ENCODE peak calls at places on chromosome 14, in four cellular contexts. J is neural progenitor cell, T is tibial artery, U is PC-9. Q is an unnamed sample. For H3K4me1, the result is how much of the 10 kb centered on the place peaks cover.

GRCh38 chr14:68084256-68084655 is 264.7 kb downstream of the RAD51B start:
- DNase-seq in T (no peak), J (peak), U (no peak), Q (no peak)

GRCh38 chr14:55136868-55137785 is 8.1 kb downstream of the LGALS3 start:
- DNase-seq in J (no peak), T (peak), U (no peak), Q (no peak)

GRCh38 chr14:79502101-79502750 is 709.1 kb downstream of the DIO2 start:
- DNase-seq in J (no peak), U (no peak), T (no peak), Q (no peak)

GRCh38 chr14:69612014-69612758 is 790 bp downstream of the SUSD6 start:
- DNase-seq in U (no peak), J (peak), T (no peak), Q (no peak)

GRCh38 chr14:90421001-90421580 is 24.3 kb downstream of the CALM1 start:
- DNase-seq in J (no peak), U (no peak), T (no peak), Q (no peak)

GRCh38 chr14:91140672-91141071 is 26.8 kb downstream of the DGLUCY start:
- DNase-seq in U (peak), J (peak), T (no peak), Q (no peak)

GRCh38 chr14:101835566-101835965 is 74.1 kb downstream of the PPP2R5C start:
- DNase-seq in U (no peak), T (no peak), J (no peak), Q (no peak)

GRCh38 chr14:104094709-104095425 is 9.4 kb downstream of the ASPG start:
- DNase-seq in J (peak), T (no peak), U (no peak), Q (no peak)

GRCh38 chr14:91012050-91012449 is 48.4 kb downstream of the RPS6KA5 start:
- DNase-seq in J (no peak), T (no peak), U (no peak), Q (no peak)

GRCh38 chr14:53278602-53279506 is 125.7 kb upstream of the DDHD1 start:
- DNase-seq in T (no peak), U (no peak), J (no peak), Q (peak)

GRCh38 chr14:69152181-69152943 is 557 bp downstream of the DCAF5 start:
- DNase-seq in J (peak), U (no peak), T (peak), Q (no peak)

GRCh38 chr14:22978487-22978837 is 3.9 kb downstream of the AJUBA start:
- DNase-seq in J (no peak), T (no peak), U (no peak), Q (no peak)

DNA sequence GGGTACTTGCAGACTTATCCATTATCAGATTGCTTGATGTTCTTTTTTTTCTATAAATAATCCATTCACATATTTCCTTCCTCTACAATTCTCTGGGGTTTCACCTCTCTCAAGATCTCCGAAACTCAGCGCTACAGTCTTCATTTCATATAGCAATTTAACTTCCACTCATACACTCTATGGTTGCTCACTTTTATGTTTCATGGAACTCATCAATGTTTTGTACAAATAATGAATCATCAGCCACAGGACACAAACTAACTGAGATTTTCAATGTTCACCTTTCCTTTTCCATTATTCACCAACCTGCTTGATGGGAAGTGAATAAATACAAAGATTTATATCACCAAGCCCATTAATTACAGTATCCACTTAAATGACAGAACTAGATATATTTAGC is 534.7 kb downstream of the LRFN5 start:
- DNase-seq in J (no peak), T (no peak), U (no peak), Q (no peak)
- H3K27ac ChIP-seq in J (no peak), T (no peak), U (no peak), Q (peak)

DNA sequence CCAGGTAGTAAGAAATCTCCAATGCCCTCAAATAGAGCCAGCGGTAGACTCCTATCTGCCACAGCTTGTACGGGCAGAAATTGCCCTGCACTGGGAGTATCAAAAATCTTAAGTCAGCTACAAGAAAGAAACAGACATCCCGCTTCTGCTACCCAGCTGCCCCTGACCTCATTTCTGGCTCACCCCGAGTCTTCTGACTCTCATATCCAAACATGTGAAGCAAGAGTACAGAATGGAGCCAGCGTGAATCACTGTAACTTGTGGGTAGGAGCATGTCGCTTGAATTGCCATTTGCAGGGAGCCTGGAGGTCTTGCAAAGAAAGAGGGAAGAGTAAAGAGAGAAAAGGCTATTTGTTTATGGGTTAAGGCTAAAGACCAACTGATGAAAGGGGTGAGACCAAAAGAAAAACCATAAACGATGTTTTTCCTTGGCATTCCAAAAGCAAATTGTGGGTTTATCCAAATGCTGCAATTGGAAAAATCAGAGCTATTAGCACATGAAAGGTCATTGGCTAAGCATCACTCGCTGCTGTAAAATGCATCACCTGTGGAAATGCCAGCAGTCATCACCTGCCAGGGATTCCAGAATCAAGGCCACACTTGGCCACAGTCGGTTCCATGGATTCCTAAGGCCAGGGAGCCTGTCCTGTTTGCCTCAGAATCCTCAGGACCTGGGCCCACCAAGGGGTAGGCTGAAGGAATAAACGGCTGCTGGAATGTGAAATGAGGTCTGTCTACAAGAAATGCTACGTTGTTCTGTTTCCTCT is 86.6 kb downstream of the FOXN3 start:
- DNase-seq in U (no peak), T (peak), J (no peak), Q (no peak)
- H3K4me1 ChIP-seq in U (under half), T (under half), J (under half), Q (under half)

DNA sequence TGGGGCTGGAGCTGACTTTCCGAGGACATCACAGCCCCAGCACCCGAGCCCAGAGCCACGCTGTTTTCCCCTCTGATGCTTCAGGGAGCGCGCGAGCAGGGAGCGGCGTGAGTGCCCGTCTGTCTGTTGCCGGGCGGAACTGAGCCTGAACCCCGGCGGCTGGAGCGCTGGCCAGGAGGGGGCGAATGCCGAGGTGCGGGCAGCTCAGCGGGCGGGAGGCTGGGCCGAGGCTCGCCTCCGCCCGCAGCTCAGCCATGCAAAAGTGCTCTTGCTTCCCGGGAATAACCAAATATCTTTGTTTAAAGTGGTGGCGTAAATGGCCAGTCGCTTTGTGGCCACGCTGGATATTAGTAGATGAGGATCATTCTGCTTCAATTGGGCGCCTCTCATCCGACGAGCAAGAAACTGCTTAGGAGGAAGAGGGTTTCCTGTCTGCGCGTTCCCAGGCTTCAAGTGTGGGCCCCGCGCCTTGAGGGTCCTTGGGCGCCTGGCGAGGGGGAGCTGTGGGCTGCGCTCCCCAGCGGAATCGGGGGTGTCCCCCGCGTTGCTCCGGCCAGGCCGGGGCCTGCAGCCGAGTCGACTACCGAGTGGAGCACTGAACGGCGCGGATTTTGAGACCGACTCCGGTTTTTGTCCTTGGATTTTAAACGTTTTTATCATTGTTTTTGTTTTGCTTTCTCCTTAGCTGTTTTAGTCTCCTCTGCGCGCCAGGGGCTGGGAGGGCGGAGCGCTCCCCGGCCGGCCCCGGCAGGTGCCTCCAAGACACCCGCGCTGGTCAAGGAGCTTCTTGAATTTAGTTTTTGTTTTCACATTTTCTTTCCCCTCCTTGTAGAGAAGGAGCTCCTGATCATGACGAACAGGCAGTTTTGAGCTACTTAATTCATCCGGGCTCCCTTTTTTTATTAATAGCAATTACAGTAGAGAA is 831 bp upstream of the NKX2-1 start:
- DNase-seq in T (no peak), J (peak), U (no peak), Q (no peak)
- H3K27ac ChIP-seq in T (no peak), J (no peak), U (no peak), Q (no peak)

DNA sequence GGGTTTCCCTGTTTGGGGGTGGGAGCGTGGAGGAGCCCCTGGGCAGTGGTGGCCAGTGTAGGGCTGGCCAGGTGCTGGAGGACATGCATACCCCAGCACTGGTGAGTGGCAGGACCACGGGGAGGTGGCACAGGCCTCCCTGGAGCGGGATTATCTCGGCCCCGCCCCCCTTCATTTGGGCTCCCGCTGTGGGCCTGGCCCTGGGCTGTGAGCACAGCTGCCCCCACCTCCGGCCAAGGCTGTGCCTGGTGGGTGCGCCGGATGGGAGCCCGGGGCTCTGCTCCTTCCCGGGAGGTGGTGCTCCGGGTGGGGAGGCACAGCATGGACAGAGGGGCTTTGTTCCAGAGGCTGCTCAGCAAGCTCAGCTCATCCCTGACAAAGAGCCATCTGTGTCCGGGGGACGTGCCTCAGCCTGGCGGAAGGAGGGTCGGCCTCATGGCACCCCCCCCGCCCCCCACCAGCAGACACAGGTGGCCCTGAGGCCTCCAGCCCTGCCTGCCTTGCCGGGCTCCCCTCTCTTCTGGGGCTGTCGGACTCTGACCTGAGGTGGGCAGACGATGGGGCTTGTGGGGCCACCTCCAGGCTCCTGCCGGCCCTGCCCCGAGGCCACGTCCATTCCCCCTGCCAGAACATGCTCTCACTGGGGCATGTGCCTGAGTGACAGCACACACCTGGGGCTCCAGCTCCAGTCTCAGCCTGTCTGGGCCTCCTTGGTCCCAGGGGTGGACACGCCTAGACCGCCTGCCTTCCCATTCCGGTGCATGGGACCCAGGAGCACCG is 8.4 kb downstream of the TEDC1 start:
- DNase-seq in U (no peak), T (peak), J (no peak), Q (no peak)
- H3K4me1 ChIP-seq in U (under half), T (under half), J (under half), Q (under half)

GRCh38 chr14:75861161-75861621 is 120.6 kb downstream of the TGFB3 start:
- DNase-seq in T (no peak), U (peak), J (no peak), Q (no peak)
- H3K27ac ChIP-seq in T (no peak), U (peak), J (no peak), Q (no peak)